ENCODE peak calls at places on chromosomes 6 and 20, in nine cellular contexts. Y is NCI-H1436; O is cardiac muscle cell; J is dorsolateral prefrontal cortex; B is foreskin fibroblast; L is activated naive CD8-positive, alpha-beta T cell treated with anti-CD3 and anti-CD28 coated beads, Interleukin-2, amount 50 U/mL, for 24 hours; I is ovary; T is omental fat pad; N is BJ. W is an unnamed sample.

GRCh38 chr6:43491750-43492661 is 14.6 kb downstream of the TJAP1 start:
- DNase-seq in Y (no peak), O (peak; percentile 77), J (peak; percentile 96), B (peak; percentile 82), L (no peak), I (peak; percentile 77), T (peak; percentile 56), N (no peak), W (peak; percentile 71)

GRCh38 chr6:72769459-72770125 is 147.7 kb downstream of the KCNQ5 start:
- DNase-seq in Y (no peak), O (no peak), J (no peak), B (no peak), L (no peak), I (no peak), T (no peak), N (no peak), W (no peak)

GRCh38 chr6:74638467-74638866 is 567.4 kb downstream of the COL12A1 start:
- DNase-seq in Y (no peak), O (no peak), J (no peak), B (peak; percentile 57), L (no peak), I (no peak), T (no peak), N (no peak), W (no peak)

GRCh38 chr6:127475823-127476176 is 16.6 kb upstream of the KIAA0408 start:
- DNase-seq in Y (no peak), O (no peak), J (no peak), B (no peak), L (no peak), I (no peak), T (no peak), N (no peak), W (no peak)

GRCh38 chr20:62940875-62941274 is 2.9 kb downstream of the GID8 start:
- DNase-seq in Y (no peak), O (no peak), J (no peak), B (no peak), L (no peak), I (no peak), T (no peak), N (no peak), W (no peak)

GRCh38 chr6:6683964-6684363 is 95.4 kb downstream of the LY86 start:
- DNase-seq in Y (no peak), O (no peak), J (no peak), B (no peak), L (no peak), I (no peak), T (no peak), N (no peak), W (no peak)

GRCh38 chr20:59723108-59723500 is 118.8 kb downstream of the PHACTR3 start:
- DNase-seq in Y (no peak), O (no peak), J (no peak), B (no peak), L (no peak), I (no peak), T (no peak), N (no peak), W (no peak)

GRCh38 chr6:144066745-144067484 is 28.5 kb downstream of the SF3B5 start:
- DNase-seq in Y (no peak), O (no peak), J (no peak), B (no peak), L (no peak), I (no peak), T (no peak), N (no peak), W (no peak)